ENCODE peak calls at places on chromosome X, in six cellular contexts. One of them, this sample, is unnamed.

GRCh38 chrX:118740276-118740889 is 13.0 kb downstream of the IL13RA1 start:
- DNase-seq in IMR-90: no peak
- DNase-seq in HEK293T: no peak
- DNase-seq in K562: no peak
- DNase-seq in A549: no peak
- DNase-seq in HepG2: no peak
- DNase-seq in this sample: no peak

GRCh38 chrX:113059714-113060113 is 219.1 kb upstream of the AMOT start:
- DNase-seq in IMR-90: no peak
- DNase-seq in HEK293T: no peak
- DNase-seq in K562: no peak
- DNase-seq in A549: no peak
- DNase-seq in HepG2: no peak
- DNase-seq in this sample: no peak

GRCh38 chrX:19888419-19888879 is 1.0 kb upstream of the SH3KBP1 start:
- DNase-seq in IMR-90: peak; percentile 77
- DNase-seq in HEK293T: peak; percentile 63
- DNase-seq in K562: peak; percentile 18
- DNase-seq in A549: peak; percentile 84
- DNase-seq in HepG2: peak; percentile 78
- DNase-seq in this sample: no peak

GRCh38 chrX:47178337-47178736 is 15.3 kb upstream of the UBA1 start:
- DNase-seq in IMR-90: no peak
- DNase-seq in HEK293T: no peak
- DNase-seq in K562: no peak
- DNase-seq in A549: no peak
- DNase-seq in HepG2: no peak
- DNase-seq in this sample: no peak

GRCh38 chrX:76802698-76803097 is 375.2 kb downstream of the MAGEE1 start:
- DNase-seq in IMR-90: no peak
- DNase-seq in HEK293T: no peak
- DNase-seq in K562: no peak
- DNase-seq in A549: peak; percentile 1
- DNase-seq in HepG2: no peak
- DNase-seq in this sample: no peak

GRCh38 chrX:37860731-37861130 is 13.4 kb upstream of the DYNLT3 start:
- DNase-seq in IMR-90: no peak
- DNase-seq in HEK293T: no peak
- DNase-seq in K562: no peak
- DNase-seq in A549: no peak
- DNase-seq in HepG2: no peak
- DNase-seq in this sample: no peak

GRCh38 chrX:67587946-67588624 is 44.3 kb downstream of the AR start:
- DNase-seq in IMR-90: no peak
- DNase-seq in HEK293T: no peak
- DNase-seq in K562: no peak
- DNase-seq in A549: no peak
- DNase-seq in HepG2: no peak
- DNase-seq in this sample: no peak

GRCh38 chrX:40878821-40879571 is 143.7 kb upstream of the MED14 start:
- DNase-seq in IMR-90: no peak
- DNase-seq in HEK293T: no peak
- DNase-seq in K562: no peak
- DNase-seq in A549: no peak
- DNase-seq in HepG2: no peak
- DNase-seq in this sample: no peak

GRCh38 chrX:155888139-155888538 is 7.0 kb downstream of the VAMP7 start:
- DNase-seq in IMR-90: peak; percentile 87
- DNase-seq in HEK293T: no peak
- DNase-seq in K562: no peak
- DNase-seq in A549: no peak
- DNase-seq in HepG2: no peak
- DNase-seq in this sample: no peak

GRCh38 chrX:70042399-70043371 is 7.1 kb downstream of the AWAT2 start:
- DNase-seq in IMR-90: peak; percentile 42
- DNase-seq in HEK293T: no peak
- DNase-seq in K562: peak; percentile 40
- DNase-seq in A549: no peak
- DNase-seq in HepG2: peak; percentile 18
- DNase-seq in this sample: no peak

GRCh38 chrX:130810561-130810960 is 92.4 kb downstream of the ENOX2 start:
- DNase-seq in IMR-90: no peak
- DNase-seq in HEK293T: no peak
- DNase-seq in K562: no peak
- DNase-seq in A549: no peak
- DNase-seq in HepG2: no peak
- DNase-seq in this sample: no peak

GRCh38 chrX:115892787-115893671 is 277.5 kb upstream of the AGTR2 start:
- DNase-seq in IMR-90: peak; percentile 54
- DNase-seq in HEK293T: peak; percentile 65
- DNase-seq in K562: peak; percentile 46
- DNase-seq in A549: no peak
- DNase-seq in HepG2: peak; percentile 73
- DNase-seq in this sample: peak; percentile 73

GRCh38 chrX:10111364-10112148 is 45.2 kb upstream of the CLCN4 start:
- DNase-seq in IMR-90: peak; percentile 14
- DNase-seq in HEK293T: no peak
- DNase-seq in K562: no peak
- DNase-seq in A549: no peak
- DNase-seq in HepG2: peak; percentile 32
- DNase-seq in this sample: peak; percentile 59

GRCh38 chrX:14903891-14904290 is 30.7 kb downstream of the MOSPD2 start:
- DNase-seq in IMR-90: peak; percentile 56
- DNase-seq in HEK293T: no peak
- DNase-seq in K562: no peak
- DNase-seq in A549: no peak
- DNase-seq in HepG2: no peak
- DNase-seq in this sample: no peak

GRCh38 chrX:103063191-103063845 is 653 bp downstream of the BEX1 start:
- DNase-seq in IMR-90: peak; percentile 12
- DNase-seq in HEK293T: no peak
- DNase-seq in K562: peak; percentile 14
- DNase-seq in A549: no peak
- DNase-seq in HepG2: peak; percentile 9
- DNase-seq in this sample: no peak

GRCh38 chrX:143788265-143788664 is 67.7 kb upstream of the SPANXN2 start:
- DNase-seq in IMR-90: no peak
- DNase-seq in HEK293T: peak; percentile 14
- DNase-seq in K562: no peak
- DNase-seq in A549: no peak
- DNase-seq in HepG2: no peak
- DNase-seq in this sample: no peak

GRCh38 chrX:130108647-130109428 is 1.5 kb downstream of the ELF4 start:
- DNase-seq in IMR-90: no peak
- DNase-seq in HEK293T: no peak
- DNase-seq in K562: peak; percentile 61
- DNase-seq in A549: peak; percentile 76
- DNase-seq in HepG2: peak; percentile 17
- DNase-seq in this sample: no peak

GRCh38 chrX:110671068-110671803 is 124.4 kb downstream of the CHRDL1 start:
- DNase-seq in IMR-90: no peak
- DNase-seq in HEK293T: no peak
- DNase-seq in K562: no peak
- DNase-seq in A549: no peak
- DNase-seq in HepG2: no peak
- DNase-seq in this sample: peak; percentile 8

GRCh38 chrX:153821066-153821465 is 9.3 kb downstream of the PDZD4 start:
- DNase-seq in IMR-90: no peak
- DNase-seq in HEK293T: no peak
- DNase-seq in K562: no peak
- DNase-seq in A549: no peak
- DNase-seq in HepG2: no peak
- DNase-seq in this sample: no peak

GRCh38 chrX:99901091-99901490 is 509.0 kb downstream of the PCDH19 start:
- DNase-seq in IMR-90: no peak
- DNase-seq in HEK293T: no peak
- DNase-seq in K562: no peak
- DNase-seq in A549: no peak
- DNase-seq in HepG2: no peak
- DNase-seq in this sample: no peak

GRCh38 chrX:114363346-114363745 is 220.5 kb upstream of the HTR2C start:
- DNase-seq in IMR-90: no peak
- DNase-seq in HEK293T: no peak
- DNase-seq in K562: no peak
- DNase-seq in A549: no peak
- DNase-seq in HepG2: no peak
- DNase-seq in this sample: no peak

GRCh38 chrX:120334137-120334536 is 22.9 kb upstream of the TMEM255A start:
- DNase-seq in IMR-90: no peak
- DNase-seq in HEK293T: no peak
- DNase-seq in K562: no peak
- DNase-seq in A549: no peak
- DNase-seq in HepG2: no peak
- DNase-seq in this sample: no peak

GRCh38 chrX:23127586-23127985 is 127.8 kb downstream of the DDX53 start:
- DNase-seq in IMR-90: no peak
- DNase-seq in HEK293T: no peak
- DNase-seq in K562: no peak
- DNase-seq in A549: no peak
- DNase-seq in HepG2: no peak
- DNase-seq in this sample: no peak

DNA sequence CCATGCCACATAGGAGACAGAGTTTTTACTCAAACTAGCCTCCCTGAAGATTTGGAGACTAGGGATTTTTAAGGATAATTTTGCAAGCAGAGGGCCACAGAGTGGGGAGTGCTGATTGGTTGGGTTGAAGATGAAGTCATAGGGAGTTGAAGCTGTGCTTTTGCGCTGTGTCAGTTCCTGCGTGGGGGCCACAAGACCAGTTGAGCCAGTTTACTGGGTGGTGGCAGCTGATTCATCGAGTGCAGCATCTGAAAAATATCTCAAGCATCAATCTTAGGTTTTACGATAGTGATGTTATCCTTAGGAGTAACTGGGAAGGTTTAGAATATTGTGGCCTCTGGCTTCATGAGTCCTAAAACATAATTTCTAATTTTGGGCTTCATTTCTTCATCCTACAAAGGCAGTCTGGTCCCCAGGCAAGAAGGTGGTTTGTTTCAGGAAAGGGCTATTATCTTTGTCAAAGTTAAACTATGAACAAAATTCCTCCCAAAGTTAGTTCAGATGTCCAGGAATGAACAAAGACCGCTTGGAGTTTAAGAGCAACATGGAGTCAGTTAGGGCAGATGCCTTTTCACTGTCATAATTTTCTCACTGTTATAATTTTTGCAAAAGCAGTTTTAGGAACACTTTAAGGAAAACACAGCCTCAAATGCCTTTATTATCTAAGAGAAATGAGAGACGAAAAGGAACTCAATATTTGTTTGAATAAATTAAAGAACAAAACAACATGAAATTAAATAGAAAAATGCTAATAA is 960.8 kb upstream of the PRKX start:
- DNase-seq in IMR-90: no peak
- DNase-seq in HEK293T: no peak
- DNase-seq in K562: no peak
- DNase-seq in A549: no peak
- DNase-seq in HepG2: no peak
- DNase-seq in this sample: no peak
- TF ChIP-seq BHLHE40 in IMR-90: no peak
- TF ChIP-seq BHLHE40 in HEK293T: no peak
- TF ChIP-seq BHLHE40 in K562: no peak
- TF ChIP-seq BHLHE40 in A549: no peak
- TF ChIP-seq BHLHE40 in HepG2: no peak
- TF ChIP-seq BHLHE40 in this sample: no peak

GRCh38 chrX:13377537-13377936 is 57.7 kb upstream of the ATXN3L start:
- DNase-seq in IMR-90: peak; percentile 95
- DNase-seq in HEK293T: no peak
- DNase-seq in K562: no peak
- DNase-seq in A549: no peak
- DNase-seq in HepG2: no peak
- DNase-seq in this sample: no peak

GRCh38 chrX:13376857-13377441 is 57.1 kb upstream of the ATXN3L start:
- DNase-seq in IMR-90: peak; percentile 95
- DNase-seq in HEK293T: no peak
- DNase-seq in K562: no peak
- DNase-seq in A549: no peak
- DNase-seq in HepG2: no peak
- DNase-seq in this sample: no peak

GRCh38 chrX:13383907-13384306 is 64.1 kb upstream of the ATXN3L start:
- DNase-seq in IMR-90: no peak
- DNase-seq in HEK293T: no peak
- DNase-seq in K562: no peak
- DNase-seq in A549: no peak
- DNase-seq in HepG2: no peak
- DNase-seq in this sample: peak; percentile 28

GRCh38 chrX:13380230-13380629 is 60.4 kb upstream of the ATXN3L start:
- DNase-seq in IMR-90: peak; percentile 69
- DNase-seq in HEK293T: no peak
- DNase-seq in K562: no peak
- DNase-seq in A549: no peak
- DNase-seq in HepG2: no peak
- DNase-seq in this sample: no peak

GRCh38 chrX:13381514-13381913 is 61.7 kb upstream of the ATXN3L start:
- DNase-seq in IMR-90: peak; percentile 47
- DNase-seq in HEK293T: no peak
- DNase-seq in K562: no peak
- DNase-seq in A549: no peak
- DNase-seq in HepG2: no peak
- DNase-seq in this sample: no peak
- TF ChIP-seq BHLHE40 in IMR-90: no peak
- TF ChIP-seq BHLHE40 in HEK293T: no peak
- TF ChIP-seq BHLHE40 in K562: no peak
- TF ChIP-seq BHLHE40 in A549: no peak
- TF ChIP-seq BHLHE40 in HepG2: no peak
- TF ChIP-seq BHLHE40 in this sample: no peak

GRCh38 chrX:24262309-24262708 is 51.6 kb downstream of the SUPT20HL2 start:
- DNase-seq in IMR-90: no peak
- DNase-seq in HEK293T: no peak
- DNase-seq in K562: no peak
- DNase-seq in A549: no peak
- DNase-seq in HepG2: no peak
- DNase-seq in this sample: no peak

GRCh38 chrX:24260827-24261550 is 52.9 kb downstream of the SUPT20HL2 start:
- DNase-seq in IMR-90: peak; percentile 47
- DNase-seq in HEK293T: no peak
- DNase-seq in K562: no peak
- DNase-seq in A549: no peak
- DNase-seq in HepG2: no peak
- DNase-seq in this sample: no peak

GRCh38 chrX:24266996-24267395 is 46.9 kb downstream of the SUPT20HL2 start:
- DNase-seq in IMR-90: peak; percentile 44
- DNase-seq in HEK293T: no peak
- DNase-seq in K562: no peak
- DNase-seq in A549: no peak
- DNase-seq in HepG2: no peak
- DNase-seq in this sample: no peak

GRCh38 chrX:24268786-24269185 is 45.1 kb downstream of the SUPT20HL2 start:
- DNase-seq in IMR-90: no peak
- DNase-seq in HEK293T: no peak
- DNase-seq in K562: no peak
- DNase-seq in A549: no peak
- DNase-seq in HepG2: no peak
- DNase-seq in this sample: no peak

GRCh38 chrX:24264383-24264782 is 49.5 kb downstream of the SUPT20HL2 start:
- DNase-seq in IMR-90: peak; percentile 13
- DNase-seq in HEK293T: no peak
- DNase-seq in K562: no peak
- DNase-seq in A549: peak; percentile 16
- DNase-seq in HepG2: no peak
- DNase-seq in this sample: no peak
- TF ChIP-seq BHLHE40 in IMR-90: no peak
- TF ChIP-seq BHLHE40 in HEK293T: no peak
- TF ChIP-seq BHLHE40 in K562: no peak
- TF ChIP-seq BHLHE40 in A549: no peak
- TF ChIP-seq BHLHE40 in HepG2: no peak
- TF ChIP-seq BHLHE40 in this sample: no peak

GRCh38 chrX:135327299-135327698 is 18.0 kb downstream of the ETDC start:
- DNase-seq in IMR-90: peak; percentile 94
- DNase-seq in HEK293T: no peak
- DNase-seq in K562: no peak
- DNase-seq in A549: no peak
- DNase-seq in HepG2: no peak
- DNase-seq in this sample: no peak
- TF ChIP-seq BHLHE40 in IMR-90: no peak
- TF ChIP-seq BHLHE40 in HEK293T: no peak
- TF ChIP-seq BHLHE40 in K562: no peak
- TF ChIP-seq BHLHE40 in A549: no peak
- TF ChIP-seq BHLHE40 in HepG2: no peak
- TF ChIP-seq BHLHE40 in this sample: no peak